ENCODE peak calls at places on chromosomes 5 and 9, in six cellular contexts. I is left colon; G is cardiac septum; H is stimulated activated naive CD8-positive, alpha-beta T cell treated with anti-CD3 and anti-CD28 coated beads, Interleukin-15, Interleukin-2, amounts not matched to agents 100 U/mL and 50 U/mL, for 24 hours; W is ovary; D is GDM1. S is an unnamed sample.

GRCh38 chr5:78569441-78569840 is 79.1 kb downstream of the LHFPL2 start:
- DNase-seq in I (peak), G (no peak), H (no peak), W (peak), D (no peak), S (no peak)

GRCh38 chr9:26768196-26768595 is 124.4 kb downstream of the CAAP1 start:
- DNase-seq in I (no peak), G (no peak), H (no peak), W (no peak), D (no peak), S (no peak)

GRCh38 chr5:163436515-163436914 is 880 bp upstream of the CCNG1 start:
- DNase-seq in I (no peak), G (no peak), H (no peak), W (no peak), D (no peak), S (no peak)

GRCh38 chr5:33795532-33795931 is 96.3 kb downstream of the ADAMTS12 start:
- DNase-seq in I (no peak), G (no peak), H (no peak), W (no peak), D (no peak), S (no peak)

GRCh38 chr5:124996023-124996763 is 249.8 kb upstream of the ZNF608 start:
- DNase-seq in I (no peak), G (no peak), H (no peak), W (no peak), D (no peak), S (no peak)

GRCh38 chr5:148523139-148523538 is 131.2 kb downstream of the HTR4 start:
- DNase-seq in I (no peak), G (no peak), H (no peak), W (no peak), D (no peak), S (no peak)

GRCh38 chr5:53422539-53422938 is 57.9 kb upstream of the FST start:
- DNase-seq in I (no peak), G (no peak), H (no peak), W (no peak), D (no peak), S (no peak)

GRCh38 chr9:137989999-137990715 is 112.6 kb downstream of the CACNA1B start:
- DNase-seq in I (no peak), G (peak), H (no peak), W (no peak), D (no peak), S (no peak)

GRCh38 chr5:33824516-33825195 is 67.1 kb downstream of the ADAMTS12 start:
- DNase-seq in I (no peak), G (no peak), H (no peak), W (no peak), D (no peak), S (no peak)

GRCh38 chr9:123611228-123611627 is 255.2 kb downstream of the CRB2 start:
- DNase-seq in I (no peak), G (no peak), H (no peak), W (no peak), D (no peak), S (no peak)

GRCh38 chr5:107893642-107894041 is 222.9 kb upstream of the EFNA5 start:
- DNase-seq in I (no peak), G (no peak), H (no peak), W (no peak), D (no peak), S (no peak)

GRCh38 chr9:128151343-128152132 is 2.3 kb downstream of the LCN2 start:
- DNase-seq in I (no peak), G (peak), H (no peak), W (no peak), D (no peak), S (no peak)

GRCh38 chr9:95110956-95111525 is 206.5 kb downstream of the FANCC start:
- DNase-seq in I (no peak), G (peak), H (no peak), W (no peak), D (no peak), S (no peak)

GRCh38 chr9:7507539-7508251 is 291.9 kb downstream of the DMAC1 start:
- DNase-seq in I (no peak), G (no peak), H (no peak), W (no peak), D (no peak), S (no peak)

GRCh38 chr5:112576298-112576925 is 157.3 kb upstream of the EPB41L4A start:
- DNase-seq in I (no peak), G (no peak), H (no peak), W (no peak), D (no peak), S (no peak)

GRCh38 chr9:105069285-105070065 is 141.5 kb upstream of the ABCA1 start:
- DNase-seq in I (no peak), G (no peak), H (no peak), W (no peak), D (no peak), S (no peak)

GRCh38 chr5:999724-1000123 is 8.9 kb upstream of the NKD2 start:
- DNase-seq in I (no peak), G (peak), H (no peak), W (peak), D (no peak), S (no peak)

GRCh38 chr9:89814340-89815040 is 209.7 kb downstream of the GADD45G start:
- DNase-seq in I (no peak), G (no peak), H (no peak), W (no peak), D (no peak), S (no peak)

S was measured in erythroblast.